ENCODE peak calls at places on chromosomes 3 and 15, in seven cellular contexts. M, L, Q, Z, O, X and H are unnamed samples.

GRCh38 chr3:153624310-153625030 is 462.4 kb downstream of the RAP2B start:
- DNase-seq in X (no peak), Q (no peak), M (peak; percentile 65), Z (no peak), O (no peak), L (no peak), H (no peak)

GRCh38 chr3:13497386-13497785 is 17.3 kb downstream of the HDAC11 start:
- DNase-seq in X (no peak), O (no peak), Z (no peak), Q (no peak), L (peak; percentile 43), M (no peak), H (no peak)

GRCh38 chr3:124263168-124263567 is 271.2 kb upstream of the ROPN1 start:
- DNase-seq in M (peak; percentile 44), Z (peak; percentile 78), Q (no peak), L (peak; percentile 96), X (no peak), O (no peak), H (no peak)

GRCh38 chr15:46297766-46298165 is 662.9 kb downstream of the SQOR start:
- DNase-seq in M (no peak), O (no peak), L (no peak), Q (no peak), X (no peak), Z (no peak), H (no peak)

GRCh38 chr3:38627956-38628355 is 21.5 kb downstream of the SCN5A start:
- DNase-seq in O (no peak), M (peak; percentile 32), L (no peak), Z (peak; percentile 17), X (no peak), Q (peak; percentile 80), H (no peak)

GRCh38 chr3:54870423-54870822 is 57.4 kb downstream of the LRTM1 start:
- DNase-seq in Z (peak; percentile 47), X (peak; percentile 22), L (peak; percentile 98), M (no peak), O (no peak), Q (peak; percentile 60), H (no peak)

GRCh38 chr15:39594056-39594763 is 13.3 kb downstream of the THBS1 start:
- DNase-seq in L (peak; percentile 8), O (no peak), Q (no peak), Z (no peak), X (no peak), M (peak; percentile 64), H (peak; percentile 19)

GRCh38 chr3:18224406-18224805 is 200.7 kb downstream of the SATB1 start:
- DNase-seq in L (no peak), Z (no peak), X (no peak), M (no peak), Q (no peak), O (no peak), H (no peak)

GRCh38 chr15:100591835-100592234 is 10.1 kb downstream of the LINS1 start:
- DNase-seq in Z (no peak), X (no peak), M (no peak), L (no peak), O (no peak), Q (no peak), H (no peak)

GRCh38 chr15:100593431-100593830 is 8.6 kb downstream of the LINS1 start:
- DNase-seq in O (no peak), M (no peak), L (no peak), Z (no peak), X (no peak), Q (no peak), H (no peak)

GRCh38 chr15:100592898-100593297 is 9.1 kb downstream of the LINS1 start:
- DNase-seq in X (no peak), M (no peak), Z (no peak), Q (no peak), L (peak; percentile 65), O (no peak), H (no peak)

DNA sequence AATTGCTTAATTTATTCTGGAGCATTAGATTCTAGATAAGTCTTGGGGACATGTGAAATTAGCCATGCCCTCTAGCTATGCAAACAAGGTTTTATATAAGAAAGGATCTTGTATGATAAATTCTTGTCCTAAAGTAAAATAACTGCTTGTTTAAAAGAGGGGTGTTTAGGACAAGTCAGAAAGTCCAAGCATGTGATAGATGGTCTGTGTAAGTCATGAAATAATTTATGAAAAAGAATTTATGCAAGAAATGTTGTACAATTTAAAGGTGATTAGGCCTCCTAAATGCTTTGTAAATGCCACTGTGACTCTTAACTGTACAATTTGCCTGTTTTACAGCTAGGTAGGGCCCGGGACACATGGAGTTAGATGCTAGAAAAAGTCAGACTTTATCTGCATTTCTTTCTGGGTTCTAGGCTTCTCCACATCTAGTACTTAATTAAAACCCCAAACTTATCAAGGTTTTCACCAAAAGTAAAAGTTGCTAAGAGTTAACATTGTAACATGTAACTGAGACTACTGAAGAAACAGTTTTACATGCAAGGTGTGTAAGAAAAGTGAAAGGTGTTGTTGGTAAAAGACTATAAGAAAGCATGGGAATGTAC is 13.2 kb downstream of the LINS1 start:
- DNase-seq in Q (peak; percentile 35), M (no peak), L (peak; percentile 17), X (no peak), O (no peak), Z (peak; percentile 52), H (no peak)
- H3K9me3 ChIP-seq in Q (peaks cover 27% of the 10 kb centered on the region), M (no peaks in the 10 kb centered on the region), L (no peaks in the 10 kb centered on the region), X (no peaks in the 10 kb centered on the region), O (peaks cover 8% of the 10 kb centered on the region), Z (peaks cover 28% of the 10 kb centered on the region), H (no peaks in the 10 kb centered on the region)

GRCh38 chr3:151316267-151316991 is at the start of gene GPR87:
- DNase-seq in X (no peak), M (no peak), O (no peak), Z (peak; percentile 39), Q (no peak), L (peak; percentile 78), H (no peak)
- H3K9me3 ChIP-seq in X (no peaks in the 10 kb centered on the region), M (no peaks in the 10 kb centered on the region), O (no peaks in the 10 kb centered on the region), Z (no peaks in the 10 kb centered on the region), Q (no peaks in the 10 kb centered on the region), L (no peaks in the 10 kb centered on the region), H (no peaks in the 10 kb centered on the region)

GRCh38 chr3:26114851-26115250 is 325.0 kb downstream of the OXSM start:
- DNase-seq in L (no peak), Q (no peak), Z (no peak), M (no peak), X (no peak), O (no peak), H (no peak)

GRCh38 chr3:26118165-26118564 is 328.3 kb downstream of the OXSM start:
- DNase-seq in L (no peak), M (no peak), O (no peak), Q (peak; percentile 23), Z (no peak), X (no peak), H (no peak)
- H3K9me3 ChIP-seq in L (no peaks in the 10 kb centered on the region), M (no peaks in the 10 kb centered on the region), O (no peaks in the 10 kb centered on the region), Q (peaks cover 4% of the 10 kb centered on the region), Z (no peaks in the 10 kb centered on the region), X (no peaks in the 10 kb centered on the region), H (peaks cover 2% of the 10 kb centered on the region)

GRCh38 chr15:24747376-24747775 is 71.8 kb downstream of the NPAP1 start:
- DNase-seq in Q (no peak), M (no peak), X (no peak), L (no peak), O (no peak), Z (no peak), H (no peak)

GRCh38 chr15:24745276-24745675 is 69.7 kb downstream of the NPAP1 start:
- DNase-seq in O (no peak), X (no peak), Q (peak; percentile 38), Z (no peak), L (no peak), M (no peak), H (no peak)

GRCh38 chr15:24748812-24749439 is 73.4 kb downstream of the NPAP1 start:
- DNase-seq in L (no peak), Q (no peak), Z (no peak), M (no peak), O (no peak), X (no peak), H (no peak)

DNA sequence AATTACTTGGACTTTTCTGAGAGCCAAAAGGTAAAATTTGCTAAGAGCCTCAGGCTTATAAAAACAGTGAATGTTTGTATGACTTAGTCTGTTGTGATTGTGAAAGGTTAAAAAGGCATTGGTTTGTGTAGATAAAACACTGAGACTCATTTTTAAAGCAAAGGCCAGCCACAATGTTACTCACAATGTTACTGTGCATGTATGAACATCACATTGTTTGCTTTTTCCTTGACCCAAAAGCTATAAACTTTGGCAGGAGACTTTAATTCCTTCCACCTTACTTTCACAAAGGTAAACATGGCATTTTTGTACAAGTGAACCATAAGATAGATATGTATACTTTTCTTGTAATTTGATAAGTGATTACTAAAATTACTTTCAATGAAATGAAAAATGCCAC is 70.5 kb downstream of the NPAP1 start:
- DNase-seq in L (no peak), X (no peak), M (no peak), Z (no peak), Q (no peak), O (no peak), H (no peak)
- H3K9me3 ChIP-seq in L (no peaks in the 10 kb centered on the region), X (peaks cover 3% of the 10 kb centered on the region), M (peaks cover 3% of the 10 kb centered on the region), Z (peaks cover 7% of the 10 kb centered on the region), Q (no peaks in the 10 kb centered on the region), O (peaks cover 13% of the 10 kb centered on the region), H (no peaks in the 10 kb centered on the region)